ENCODE peak calls at places on chromosomes 5 and 9, in seven cellular contexts. C, H, V, K, A, F and P are unnamed samples.

GRCh38 chr5:124511791-124512190 is 234.6 kb downstream of the ZNF608 start:
- DNase-seq in C (peak), H (no peak), V (no peak), K (no peak), A (no peak), F (no peak), P (no peak)

GRCh38 chr9:134303601-134304000 is 22.7 kb upstream of the RXRA start:
- DNase-seq in C (no peak), H (no peak), V (no peak), K (no peak), A (no peak), F (no peak), P (no peak)

GRCh38 chr5:38650540-38651275 is 94.3 kb upstream of the LIFR start:
- DNase-seq in C (peak), H (no peak), V (no peak), K (peak), A (no peak), F (no peak), P (peak)

GRCh38 chr9:93464876-93465275 is 11.5 kb upstream of the FAM120AOS start:
- DNase-seq in C (no peak), H (no peak), V (peak), K (no peak), A (no peak), F (no peak), P (no peak)

GRCh38 chr9:126465977-126466376 is 139.3 kb downstream of the MVB12B start:
- DNase-seq in C (no peak), H (no peak), V (no peak), K (no peak), A (no peak), F (no peak), P (no peak)

GRCh38 chr5:139669681-139670368 is 21.7 kb downstream of the CXXC5 start:
- DNase-seq in C (no peak), H (no peak), V (no peak), K (no peak), A (no peak), F (no peak), P (no peak)

GRCh38 chr5:140261403-140262171 is 41.3 kb downstream of the PFDN1 start:
- DNase-seq in C (peak), H (no peak), V (peak), K (no peak), A (peak), F (no peak), P (peak)

GRCh38 chr9:20611751-20612287 is 10.5 kb downstream of the MLLT3 start:
- DNase-seq in C (peak), H (no peak), V (peak), K (no peak), A (no peak), F (no peak), P (peak)

GRCh38 chr5:140245354-140245753 is 57.5 kb downstream of the PFDN1 start:
- DNase-seq in C (peak), H (no peak), V (no peak), K (no peak), A (no peak), F (no peak), P (peak)

GRCh38 chr9:88378317-88378716 is 9.9 kb upstream of the SPIN1 start:
- DNase-seq in C (peak), H (no peak), V (peak), K (peak), A (no peak), F (no peak), P (peak)

GRCh38 chr5:119370521-119370920 is 14.7 kb downstream of the TNFAIP8 start:
- DNase-seq in C (no peak), H (no peak), V (no peak), K (no peak), A (no peak), F (no peak), P (no peak)
- H3K4ac ChIP-seq in C (no peak), H (no peak), V (no peak), K (no peak), A (no peak), F (no peak), P (no peak)

DNA sequence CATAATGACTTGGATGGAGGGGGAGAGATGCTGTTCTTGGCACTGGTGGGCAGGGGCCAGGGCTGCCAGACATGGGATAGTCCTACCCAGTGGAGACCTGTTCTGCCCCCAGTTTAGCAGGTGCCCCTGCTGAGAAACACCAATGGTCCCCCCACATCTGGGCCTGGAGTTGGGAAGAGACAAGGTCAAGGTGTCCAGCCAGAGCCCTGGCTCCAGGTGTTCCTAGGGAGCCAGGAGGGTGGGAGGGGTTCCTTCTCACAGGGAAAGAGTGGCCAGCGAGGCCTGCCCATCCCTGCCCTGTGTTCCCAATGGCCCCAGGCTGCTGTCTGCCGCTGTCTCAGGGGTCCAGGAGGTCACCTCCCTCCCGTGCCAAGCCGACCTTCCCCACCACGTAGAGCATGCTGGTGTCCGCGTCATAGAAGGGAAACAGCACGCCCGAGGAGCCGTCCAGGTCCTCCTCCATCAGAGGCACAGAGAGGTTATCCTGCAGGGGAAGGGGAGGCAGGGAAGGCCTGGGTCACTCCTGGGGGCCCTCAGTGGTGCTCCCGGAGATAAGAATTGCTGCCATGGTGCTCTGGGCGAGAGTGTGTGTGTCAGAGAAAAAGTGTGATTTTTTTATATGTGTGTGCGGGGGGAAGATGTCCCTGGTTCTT is 11.7 kb upstream of the TRIM14 start:
- DNase-seq in C (no peak), H (no peak), V (no peak), K (no peak), A (no peak), F (no peak), P (no peak)
- H3K4ac ChIP-seq in C (no peak), H (no peak), V (no peak), K (no peak), A (no peak), F (no peak), P (no peak)

DNA sequence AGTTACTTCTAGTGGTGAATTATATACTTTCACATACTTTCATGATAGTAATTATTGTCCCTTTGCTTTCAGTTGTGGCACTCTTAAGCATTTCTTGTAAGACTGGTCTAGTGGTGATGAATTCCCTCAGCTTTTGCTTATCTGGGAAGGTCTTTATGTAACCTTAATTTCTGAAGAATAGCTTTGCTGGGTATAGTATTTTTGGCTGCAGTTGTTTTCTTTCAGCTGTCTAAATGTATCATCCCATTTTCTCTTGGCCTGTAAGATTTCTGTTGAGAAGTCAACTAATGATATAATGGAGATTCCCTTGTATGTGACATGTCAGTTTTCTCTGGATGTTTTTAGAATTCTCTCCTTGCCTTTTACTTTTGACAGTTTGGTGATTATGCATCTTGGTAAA is 41.0 kb downstream of the TMEM38B start:
- DNase-seq in C (no peak), H (no peak), V (no peak), K (no peak), A (no peak), F (no peak), P (no peak)
- H3K4ac ChIP-seq in C (no peak), H (no peak), V (no peak), K (no peak), A (no peak), F (no peak), P (no peak)

GRCh38 chr9:34665109-34665380 is 2.6 kb upstream of the CCL27 start:
- DNase-seq in C (no peak), H (no peak), V (no peak), K (no peak), A (no peak), F (no peak), P (no peak)

GRCh38 chr9:34671307-34671706 is 8.8 kb upstream of the CCL27 start:
- DNase-seq in C (no peak), H (no peak), V (peak), K (no peak), A (no peak), F (no peak), P (no peak)

GRCh38 chr9:34674440-34674839 is 12.0 kb upstream of the CCL27 start:
- DNase-seq in C (no peak), H (no peak), V (no peak), K (no peak), A (no peak), F (no peak), P (no peak)

GRCh38 chr9:34665381-34666250 is 3.2 kb upstream of the CCL27 start:
- DNase-seq in C (peak), H (peak), V (peak), K (peak), A (peak), F (peak), P (peak)

DNA sequence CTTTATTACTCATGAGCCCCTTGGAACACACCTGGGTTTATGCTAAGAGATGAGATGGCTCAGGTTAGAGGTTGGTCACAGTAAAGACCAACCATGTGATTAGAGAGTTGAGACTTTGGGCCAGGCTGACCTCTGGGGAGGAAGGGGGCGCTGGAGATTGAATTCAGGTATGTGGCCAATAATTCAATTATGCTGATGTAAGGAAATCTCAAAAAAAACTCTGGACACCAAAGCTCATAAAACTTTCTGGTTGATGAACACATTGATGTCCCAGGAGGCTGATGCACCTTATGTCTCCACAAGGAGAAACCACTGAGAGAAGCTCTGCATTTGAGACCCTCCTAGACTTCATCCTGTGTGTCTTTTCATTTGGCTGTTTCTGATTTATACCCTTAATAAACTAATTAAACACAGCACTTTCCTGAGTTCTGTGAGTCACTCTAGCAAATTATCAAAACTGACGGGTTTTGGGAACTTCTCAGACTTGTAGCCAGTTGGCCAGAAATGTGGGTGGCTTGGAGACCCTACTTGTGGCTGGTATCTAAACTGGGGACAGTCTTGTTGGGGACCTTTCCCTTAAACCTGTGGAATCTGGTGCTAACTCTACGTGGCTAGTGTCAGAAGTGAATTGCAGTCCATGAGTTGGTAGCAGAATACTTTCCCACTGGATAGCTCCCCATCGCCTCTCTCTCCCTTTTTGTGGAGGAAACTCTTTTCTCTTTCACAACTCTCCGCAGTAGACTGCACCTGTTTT is 7.5 kb upstream of the CCL27 start:
- DNase-seq in C (no peak), H (no peak), V (no peak), K (no peak), A (no peak), F (no peak), P (no peak)
- H3K4ac ChIP-seq in C (no peak), H (no peak), V (no peak), K (no peak), A (no peak), F (no peak), P (no peak)

GRCh38 chr5:96157077-96157780 is 195.6 kb upstream of the ELL2 start:
- DNase-seq in C (no peak), H (no peak), V (no peak), K (no peak), A (peak), F (no peak), P (no peak)
- H3K4ac ChIP-seq in C (peak), H (no peak), V (no peak), K (no peak), A (no peak), F (no peak), P (no peak)

GRCh38 chr5:1945606-1946005 is 62.9 kb upstream of the IRX4 start:
- DNase-seq in C (no peak), H (no peak), V (no peak), K (no peak), A (no peak), F (no peak), P (no peak)

GRCh38 chr5:1942630-1943029 is 59.9 kb upstream of the IRX4 start:
- DNase-seq in C (no peak), H (no peak), V (no peak), K (no peak), A (no peak), F (no peak), P (no peak)

GRCh38 chr5:1946122-1946677 is 63.5 kb upstream of the IRX4 start:
- DNase-seq in C (no peak), H (no peak), V (no peak), K (no peak), A (no peak), F (no peak), P (no peak)

GRCh38 chr5:1943481-1943880 is 60.8 kb upstream of the IRX4 start:
- DNase-seq in C (no peak), H (no peak), V (no peak), K (no peak), A (no peak), F (no peak), P (no peak)

DNA sequence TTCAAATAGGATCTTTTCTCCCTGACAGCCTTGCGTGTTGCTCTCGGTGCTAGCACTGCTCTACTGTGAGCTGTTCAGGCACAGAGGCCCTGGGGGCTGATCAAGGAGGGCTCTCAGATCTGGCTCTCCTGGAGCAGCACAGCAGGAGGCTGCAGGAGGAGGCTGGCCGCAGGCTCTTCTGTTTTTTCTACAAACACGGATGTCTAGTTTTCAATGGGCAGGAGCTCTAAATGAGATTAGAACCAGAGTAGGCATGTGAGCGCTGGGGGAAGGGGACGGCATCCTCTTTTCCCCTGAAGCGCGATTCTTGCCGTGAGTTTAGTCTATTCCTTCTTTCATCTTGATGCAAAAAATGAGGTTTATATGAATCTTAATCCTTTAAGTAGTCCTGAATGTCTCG is 61.7 kb upstream of the IRX4 start:
- DNase-seq in C (no peak), H (no peak), V (no peak), K (no peak), A (no peak), F (no peak), P (no peak)
- H3K4ac ChIP-seq in C (no peak), H (no peak), V (no peak), K (no peak), A (no peak), F (no peak), P (no peak)

DNA sequence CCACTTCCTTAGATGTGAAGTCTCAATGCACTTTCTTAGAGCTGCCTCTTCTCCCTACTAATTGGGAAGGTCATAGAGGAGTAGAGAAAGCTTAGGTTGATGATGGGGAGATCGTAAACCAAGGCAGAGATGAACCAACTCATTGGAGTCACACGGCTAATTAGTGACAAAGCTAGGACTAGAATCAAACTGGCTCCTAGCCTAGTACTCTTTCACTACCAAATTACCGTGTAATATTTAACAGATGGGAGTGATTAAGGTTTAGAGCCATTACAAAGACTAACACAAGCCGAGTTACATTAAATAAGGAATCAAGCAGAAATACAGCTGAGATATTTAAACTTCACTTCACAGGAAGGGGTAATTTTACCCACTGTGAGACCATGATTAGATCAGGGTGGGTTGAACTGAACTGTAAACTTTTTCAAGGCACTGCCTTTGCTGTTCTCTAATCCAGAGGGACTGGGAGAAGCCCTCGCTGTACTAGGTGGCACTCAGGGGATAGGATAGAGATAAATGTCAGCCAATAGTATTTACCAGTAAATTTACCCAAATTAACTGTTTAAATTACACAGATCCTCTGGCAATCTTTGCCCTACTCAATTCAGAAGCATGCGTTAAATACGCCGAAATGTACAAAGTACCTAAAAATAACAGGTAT is 166.4 kb upstream of the PIK3R1 start:
- DNase-seq in C (no peak), H (no peak), V (no peak), K (no peak), A (no peak), F (no peak), P (no peak)
- H3K4ac ChIP-seq in C (no peak), H (no peak), V (no peak), K (no peak), A (no peak), F (no peak), P (no peak)

GRCh38 chr9:130349398-130349797 is 83.8 kb downstream of the HMCN2 start:
- DNase-seq in C (no peak), H (no peak), V (no peak), K (no peak), A (no peak), F (no peak), P (no peak)

GRCh38 chr9:130354378-130354777 is 88.8 kb downstream of the HMCN2 start:
- DNase-seq in C (no peak), H (no peak), V (no peak), K (no peak), A (no peak), F (no peak), P (no peak)

GRCh38 chr9:130352586-130353285 is 87.2 kb downstream of the HMCN2 start:
- DNase-seq in C (no peak), H (no peak), V (no peak), K (no peak), A (no peak), F (no peak), P (no peak)

GRCh38 chr9:130351343-130351742 is 85.8 kb downstream of the HMCN2 start:
- DNase-seq in C (no peak), H (no peak), V (no peak), K (no peak), A (no peak), F (no peak), P (no peak)

DNA sequence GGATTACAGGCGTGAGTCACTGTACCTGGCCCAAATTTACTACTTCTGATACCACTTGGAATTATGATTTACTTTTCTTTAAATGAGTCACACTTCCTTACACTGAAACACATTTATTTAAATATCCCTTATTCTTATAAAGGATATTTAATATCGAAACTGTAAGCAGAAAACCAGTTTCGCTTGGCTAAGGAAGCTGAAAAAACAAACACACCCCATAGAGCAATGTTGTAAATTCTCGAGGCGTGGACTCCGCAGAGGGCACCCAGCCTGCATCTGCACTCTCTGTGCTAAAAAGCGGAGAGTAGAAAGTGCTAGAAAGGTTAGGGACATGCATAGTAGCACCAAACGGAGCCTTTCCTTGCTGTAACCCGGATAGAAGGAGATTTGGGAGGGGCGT is 86.5 kb downstream of the HMCN2 start:
- DNase-seq in C (no peak), H (no peak), V (no peak), K (no peak), A (no peak), F (no peak), P (no peak)
- H3K4ac ChIP-seq in C (no peak), H (no peak), V (no peak), K (no peak), A (no peak), F (no peak), P (no peak)